ENCODE peak calls at places on chromosomes 2 and 18, in nine cellular contexts. One of them, this sample, is unnamed.

GRCh38 chr18:54358495-54358793 is 738 bp downstream of the C18orf54 start:
- DNase-seq in CD4-positive, CD25-positive, alpha-beta regulatory T cell: no peak
- DNase-seq in heart left ventricle: no peak
- DNase-seq in H1: no peak
- DNase-seq in transverse colon: no peak
- DNase-seq in body of pancreas: peak
- DNase-seq in right atrium auricular region: no peak
- DNase-seq in cardiac muscle cell: no peak
- DNase-seq in neural progenitor cell: no peak
- DNase-seq in this sample: peak

GRCh38 chr2:179842498-179843153 is 18.8 kb downstream of the ZNF385B start:
- DNase-seq in body of pancreas: no peak
- DNase-seq in cardiac muscle cell: peak
- DNase-seq in neural progenitor cell: peak
- DNase-seq in H1: no peak
- DNase-seq in right atrium auricular region: no peak
- DNase-seq in transverse colon: no peak
- DNase-seq in CD4-positive, CD25-positive, alpha-beta regulatory T cell: no peak
- DNase-seq in heart left ventricle: no peak
- DNase-seq in this sample: peak

GRCh38 chr2:234690569-234691225 is 193.8 kb upstream of the ARL4C start:
- DNase-seq in H1: no peak
- DNase-seq in cardiac muscle cell: no peak
- DNase-seq in neural progenitor cell: peak
- DNase-seq in right atrium auricular region: peak
- DNase-seq in transverse colon: no peak
- DNase-seq in heart left ventricle: no peak
- DNase-seq in CD4-positive, CD25-positive, alpha-beta regulatory T cell: no peak
- DNase-seq in body of pancreas: no peak
- DNase-seq in this sample: peak

GRCh38 chr2:112879491-112880041 is 31.4 kb upstream of the IL37 start:
- DNase-seq in transverse colon: no peak
- DNase-seq in H1: no peak
- DNase-seq in CD4-positive, CD25-positive, alpha-beta regulatory T cell: no peak
- DNase-seq in cardiac muscle cell: no peak
- DNase-seq in body of pancreas: no peak
- DNase-seq in neural progenitor cell: no peak
- DNase-seq in heart left ventricle: no peak
- DNase-seq in right atrium auricular region: no peak
- DNase-seq in this sample: no peak

GRCh38 chr18:48182779-48183178 is 226.4 kb downstream of the ZBTB7C start:
- DNase-seq in H1: no peak
- DNase-seq in cardiac muscle cell: no peak
- DNase-seq in transverse colon: no peak
- DNase-seq in heart left ventricle: no peak
- DNase-seq in right atrium auricular region: no peak
- DNase-seq in neural progenitor cell: no peak
- DNase-seq in CD4-positive, CD25-positive, alpha-beta regulatory T cell: no peak
- DNase-seq in body of pancreas: no peak
- DNase-seq in this sample: no peak

GRCh38 chr2:231709636-231709980 is 1.3 kb downstream of the PTMA start:
- DNase-seq in body of pancreas: peak
- DNase-seq in neural progenitor cell: peak
- DNase-seq in CD4-positive, CD25-positive, alpha-beta regulatory T cell: no peak
- DNase-seq in cardiac muscle cell: peak
- DNase-seq in transverse colon: peak
- DNase-seq in H1: no peak
- DNase-seq in right atrium auricular region: peak
- DNase-seq in heart left ventricle: peak
- DNase-seq in this sample: no peak

GRCh38 chr2:69958480-69958879 is 3.0 kb downstream of the ASPRV1 start:
- DNase-seq in neural progenitor cell: no peak
- DNase-seq in body of pancreas: no peak
- DNase-seq in CD4-positive, CD25-positive, alpha-beta regulatory T cell: no peak
- DNase-seq in H1: no peak
- DNase-seq in heart left ventricle: no peak
- DNase-seq in transverse colon: no peak
- DNase-seq in right atrium auricular region: no peak
- DNase-seq in cardiac muscle cell: no peak
- DNase-seq in this sample: no peak

GRCh38 chr2:130864830-130865229 is 28.1 kb downstream of the ARHGEF4 start:
- DNase-seq in H1: no peak
- DNase-seq in right atrium auricular region: peak
- DNase-seq in neural progenitor cell: no peak
- DNase-seq in transverse colon: peak
- DNase-seq in cardiac muscle cell: no peak
- DNase-seq in CD4-positive, CD25-positive, alpha-beta regulatory T cell: no peak
- DNase-seq in body of pancreas: peak
- DNase-seq in heart left ventricle: no peak
- DNase-seq in this sample: no peak

GRCh38 chr2:241815477-241816430 is 6.8 kb downstream of the NEU4 start:
- DNase-seq in cardiac muscle cell: no peak
- DNase-seq in neural progenitor cell: no peak
- DNase-seq in CD4-positive, CD25-positive, alpha-beta regulatory T cell: no peak
- DNase-seq in transverse colon: no peak
- DNase-seq in H1: no peak
- DNase-seq in right atrium auricular region: no peak
- DNase-seq in heart left ventricle: peak
- DNase-seq in body of pancreas: no peak
- DNase-seq in this sample: no peak

GRCh38 chr2:216619411-216620393 is 13.5 kb upstream of the IGFBP2 start:
- DNase-seq in heart left ventricle: no peak
- DNase-seq in CD4-positive, CD25-positive, alpha-beta regulatory T cell: no peak
- DNase-seq in transverse colon: no peak
- DNase-seq in H1: no peak
- DNase-seq in right atrium auricular region: no peak
- DNase-seq in cardiac muscle cell: no peak
- DNase-seq in neural progenitor cell: peak
- DNase-seq in body of pancreas: no peak
- DNase-seq in this sample: peak

GRCh38 chr2:190947711-190948251 is 66.2 kb downstream of the STAT1 start:
- DNase-seq in neural progenitor cell: no peak
- DNase-seq in cardiac muscle cell: peak
- DNase-seq in transverse colon: no peak
- DNase-seq in right atrium auricular region: no peak
- DNase-seq in CD4-positive, CD25-positive, alpha-beta regulatory T cell: peak
- DNase-seq in body of pancreas: no peak
- DNase-seq in H1: no peak
- DNase-seq in heart left ventricle: no peak
- DNase-seq in this sample: peak

GRCh38 chr2:70381821-70382220 is 80.0 kb upstream of the FAM136A start:
- DNase-seq in body of pancreas: no peak
- DNase-seq in CD4-positive, CD25-positive, alpha-beta regulatory T cell: no peak
- DNase-seq in neural progenitor cell: no peak
- DNase-seq in right atrium auricular region: no peak
- DNase-seq in heart left ventricle: no peak
- DNase-seq in cardiac muscle cell: no peak
- DNase-seq in transverse colon: no peak
- DNase-seq in H1: no peak
- DNase-seq in this sample: no peak

GRCh38 chr2:43240762-43241150 is 14.3 kb upstream of the ZFP36L2 start:
- DNase-seq in neural progenitor cell: no peak
- DNase-seq in H1: no peak
- DNase-seq in transverse colon: no peak
- DNase-seq in CD4-positive, CD25-positive, alpha-beta regulatory T cell: no peak
- DNase-seq in body of pancreas: no peak
- DNase-seq in cardiac muscle cell: no peak
- DNase-seq in heart left ventricle: no peak
- DNase-seq in right atrium auricular region: no peak
- DNase-seq in this sample: no peak
- H3K27ac ChIP-seq in neural progenitor cell: no peak
- H3K27ac ChIP-seq in H1: no peak
- H3K27ac ChIP-seq in transverse colon: peak
- H3K27ac ChIP-seq in CD4-positive, CD25-positive, alpha-beta regulatory T cell: no peak
- H3K27ac ChIP-seq in body of pancreas: peak
- H3K27ac ChIP-seq in cardiac muscle cell: no peak
- H3K27ac ChIP-seq in heart left ventricle: peak
- H3K27ac ChIP-seq in right atrium auricular region: peak
- H3K27ac ChIP-seq in this sample: no peak

GRCh38 chr2:160836755-160837154 is 323.5 kb upstream of the TANK start:
- DNase-seq in heart left ventricle: no peak
- DNase-seq in transverse colon: no peak
- DNase-seq in body of pancreas: no peak
- DNase-seq in CD4-positive, CD25-positive, alpha-beta regulatory T cell: no peak
- DNase-seq in neural progenitor cell: no peak
- DNase-seq in H1: no peak
- DNase-seq in right atrium auricular region: no peak
- DNase-seq in cardiac muscle cell: peak
- DNase-seq in this sample: peak
- H3K4me3 ChIP-seq in heart left ventricle: no peak
- H3K4me3 ChIP-seq in transverse colon: no peak
- H3K4me3 ChIP-seq in body of pancreas: no peak
- H3K4me3 ChIP-seq in CD4-positive, CD25-positive, alpha-beta regulatory T cell: no peak
- H3K4me3 ChIP-seq in neural progenitor cell: no peak
- H3K4me3 ChIP-seq in H1: no peak
- H3K4me3 ChIP-seq in right atrium auricular region: no peak
- H3K4me3 ChIP-seq in cardiac muscle cell: no peak
- H3K4me3 ChIP-seq in this sample: no peak

DNA sequence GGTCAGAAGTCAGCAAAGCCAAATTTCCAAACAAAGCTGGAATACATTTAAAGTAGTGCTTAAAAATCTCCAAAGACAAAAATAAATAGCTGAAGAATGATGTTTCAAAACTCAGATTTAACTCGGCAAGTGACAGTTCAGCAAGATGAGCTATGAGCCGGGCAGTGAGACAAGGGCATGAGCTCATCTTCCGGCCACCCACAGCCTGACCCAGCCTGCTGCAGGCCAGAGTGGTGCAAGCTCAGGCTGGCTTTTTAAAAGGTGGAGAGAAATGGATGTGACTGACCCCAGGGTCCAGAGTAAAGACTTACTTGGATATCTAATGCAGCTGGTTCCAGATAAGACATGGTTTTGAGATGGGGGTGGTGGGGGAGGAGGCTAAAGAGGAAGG is 98.2 kb upstream of the KLHL29 start:
- DNase-seq in transverse colon: peak
- DNase-seq in neural progenitor cell: no peak
- DNase-seq in H1: no peak
- DNase-seq in cardiac muscle cell: no peak
- DNase-seq in heart left ventricle: no peak
- DNase-seq in right atrium auricular region: peak
- DNase-seq in body of pancreas: peak
- DNase-seq in CD4-positive, CD25-positive, alpha-beta regulatory T cell: no peak
- DNase-seq in this sample: peak
- H3K27ac ChIP-seq in transverse colon: peak
- H3K27ac ChIP-seq in neural progenitor cell: no peak
- H3K27ac ChIP-seq in H1: no peak
- H3K27ac ChIP-seq in cardiac muscle cell: peak
- H3K27ac ChIP-seq in heart left ventricle: no peak
- H3K27ac ChIP-seq in right atrium auricular region: peak
- H3K27ac ChIP-seq in body of pancreas: no peak
- H3K27ac ChIP-seq in CD4-positive, CD25-positive, alpha-beta regulatory T cell: no peak
- H3K27ac ChIP-seq in this sample: no peak

DNA sequence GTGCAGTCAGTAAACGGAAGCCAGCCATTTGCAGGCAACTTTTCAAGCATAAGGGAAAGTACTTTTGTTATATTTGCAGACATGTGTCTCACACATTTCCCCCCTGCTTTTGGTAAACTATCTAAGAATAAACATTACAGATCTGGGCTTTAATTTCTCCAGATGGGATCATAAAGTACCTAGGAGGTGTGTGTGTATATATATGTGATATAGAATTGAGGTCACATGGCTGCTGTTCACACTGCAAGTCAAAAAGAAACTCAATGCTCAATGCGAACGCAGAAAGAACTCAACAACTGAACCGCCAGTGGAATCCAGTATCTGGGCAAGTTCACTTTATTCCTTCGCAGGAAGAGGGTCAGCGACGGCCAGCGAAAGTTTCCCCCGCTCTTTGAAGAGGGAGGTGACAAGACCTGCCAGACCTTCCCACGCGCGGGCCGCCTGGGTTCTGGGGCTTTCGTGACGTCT is 17.7 kb downstream of the POU3F3 start:
- DNase-seq in body of pancreas: no peak
- DNase-seq in H1: no peak
- DNase-seq in cardiac muscle cell: no peak
- DNase-seq in heart left ventricle: no peak
- DNase-seq in neural progenitor cell: no peak
- DNase-seq in CD4-positive, CD25-positive, alpha-beta regulatory T cell: no peak
- DNase-seq in right atrium auricular region: no peak
- DNase-seq in transverse colon: no peak
- DNase-seq in this sample: no peak
- H3K4me3 ChIP-seq in body of pancreas: no peak
- H3K4me3 ChIP-seq in H1: peak
- H3K4me3 ChIP-seq in cardiac muscle cell: no peak
- H3K4me3 ChIP-seq in heart left ventricle: no peak
- H3K4me3 ChIP-seq in neural progenitor cell: peak
- H3K4me3 ChIP-seq in CD4-positive, CD25-positive, alpha-beta regulatory T cell: no peak
- H3K4me3 ChIP-seq in right atrium auricular region: no peak
- H3K4me3 ChIP-seq in transverse colon: no peak
- H3K4me3 ChIP-seq in this sample: no peak

GRCh38 chr2:168715849-168716248 is 86.6 kb upstream of the NOSTRIN start:
- DNase-seq in right atrium auricular region: no peak
- DNase-seq in heart left ventricle: no peak
- DNase-seq in CD4-positive, CD25-positive, alpha-beta regulatory T cell: no peak
- DNase-seq in body of pancreas: no peak
- DNase-seq in cardiac muscle cell: no peak
- DNase-seq in neural progenitor cell: no peak
- DNase-seq in transverse colon: no peak
- DNase-seq in H1: no peak
- DNase-seq in this sample: no peak

GRCh38 chr2:168718622-168719021 is 83.8 kb upstream of the NOSTRIN start:
- DNase-seq in neural progenitor cell: no peak
- DNase-seq in transverse colon: no peak
- DNase-seq in body of pancreas: no peak
- DNase-seq in right atrium auricular region: no peak
- DNase-seq in heart left ventricle: no peak
- DNase-seq in H1: no peak
- DNase-seq in CD4-positive, CD25-positive, alpha-beta regulatory T cell: no peak
- DNase-seq in cardiac muscle cell: no peak
- DNase-seq in this sample: no peak

GRCh38 chr2:168719446-168719845 is 83.0 kb upstream of the NOSTRIN start:
- DNase-seq in H1: no peak
- DNase-seq in cardiac muscle cell: no peak
- DNase-seq in heart left ventricle: no peak
- DNase-seq in right atrium auricular region: no peak
- DNase-seq in transverse colon: no peak
- DNase-seq in neural progenitor cell: no peak
- DNase-seq in CD4-positive, CD25-positive, alpha-beta regulatory T cell: no peak
- DNase-seq in body of pancreas: no peak
- DNase-seq in this sample: no peak

GRCh38 chr2:168716839-168717238 is 85.6 kb upstream of the NOSTRIN start:
- DNase-seq in heart left ventricle: no peak
- DNase-seq in CD4-positive, CD25-positive, alpha-beta regulatory T cell: no peak
- DNase-seq in cardiac muscle cell: no peak
- DNase-seq in H1: no peak
- DNase-seq in body of pancreas: no peak
- DNase-seq in right atrium auricular region: no peak
- DNase-seq in neural progenitor cell: no peak
- DNase-seq in transverse colon: no peak
- DNase-seq in this sample: no peak

GRCh38 chr2:168717790-168718502 is 84.5 kb upstream of the NOSTRIN start:
- DNase-seq in body of pancreas: no peak
- DNase-seq in neural progenitor cell: no peak
- DNase-seq in right atrium auricular region: no peak
- DNase-seq in CD4-positive, CD25-positive, alpha-beta regulatory T cell: no peak
- DNase-seq in H1: no peak
- DNase-seq in transverse colon: no peak
- DNase-seq in heart left ventricle: no peak
- DNase-seq in cardiac muscle cell: no peak
- DNase-seq in this sample: no peak
- H3K27ac ChIP-seq in body of pancreas: no peak
- H3K27ac ChIP-seq in neural progenitor cell: no peak
- H3K27ac ChIP-seq in right atrium auricular region: no peak
- H3K27ac ChIP-seq in CD4-positive, CD25-positive, alpha-beta regulatory T cell: no peak
- H3K27ac ChIP-seq in H1: no peak
- H3K27ac ChIP-seq in transverse colon: no peak
- H3K27ac ChIP-seq in heart left ventricle: no peak
- H3K27ac ChIP-seq in cardiac muscle cell: no peak
- H3K27ac ChIP-seq in this sample: no peak

This sample was measured in SJCRH30.